ENCODE peak calls at places on chromosomes 5 and 9, in four cellular contexts. One of them, this sample, is unnamed.

GRCh38 chr9:69900406-69900805 is 79.8 kb downstream of the CFAP95 start:
- DNase-seq in K562: no peak
- DNase-seq in HepG2: no peak
- DNase-seq in A549: no peak
- DNase-seq in this sample: no peak

GRCh38 chr5:172173771-172174170 is 14.3 kb downstream of the STK10 start:
- DNase-seq in K562: no peak
- DNase-seq in A549: no peak
- DNase-seq in HepG2: no peak
- DNase-seq in this sample: no peak

GRCh38 chr5:14433202-14433601 is 148.4 kb upstream of the OTULINL start:
- DNase-seq in HepG2: no peak
- DNase-seq in A549: no peak
- DNase-seq in K562: no peak
- DNase-seq in this sample: no peak

GRCh38 chr9:119736478-119737454 is 367.5 kb upstream of the BRINP1 start:
- DNase-seq in A549: no peak
- DNase-seq in HepG2: no peak
- DNase-seq in K562: no peak
- DNase-seq in this sample: no peak

GRCh38 chr5:147925020-147925419 is 18.7 kb upstream of the C5orf46 start:
- DNase-seq in A549: no peak
- DNase-seq in K562: no peak
- DNase-seq in HepG2: no peak
- DNase-seq in this sample: no peak

GRCh38 chr5:143314123-143314522 is 89.4 kb downstream of the NR3C1 start:
- DNase-seq in K562: no peak
- DNase-seq in A549: no peak
- DNase-seq in HepG2: no peak
- DNase-seq in this sample: no peak

GRCh38 chr9:89845862-89846261 is 241.1 kb downstream of the GADD45G start:
- DNase-seq in A549: no peak
- DNase-seq in K562: no peak
- DNase-seq in HepG2: no peak
- DNase-seq in this sample: no peak

GRCh38 chr9:34267660-34268059 is 61.4 kb downstream of the KIF24 start:
- DNase-seq in K562: no peak
- DNase-seq in HepG2: no peak
- DNase-seq in A549: no peak
- DNase-seq in this sample: no peak

GRCh38 chr5:178232124-178232919 is at the start of gene PHYKPL:
- DNase-seq in HepG2: peak; percentile 36
- DNase-seq in A549: peak; percentile 80
- DNase-seq in K562: peak; percentile 77
- DNase-seq in this sample: peak; percentile 70

GRCh38 chr9:82750411-82750918 is 312.5 kb downstream of the RASEF start:
- DNase-seq in HepG2: no peak
- DNase-seq in A549: no peak
- DNase-seq in K562: no peak
- DNase-seq in this sample: no peak

GRCh38 chr5:7866194-7866593 is 2.6 kb downstream of the FASTKD3 start:
- DNase-seq in K562: no peak
- DNase-seq in HepG2: no peak
- DNase-seq in A549: no peak
- DNase-seq in this sample: no peak

GRCh38 chr5:149153751-149154610 is 12.7 kb downstream of the ABLIM3 start:
- DNase-seq in K562: peak; percentile 58
- DNase-seq in HepG2: peak; percentile 50
- DNase-seq in A549: peak; percentile 35
- DNase-seq in this sample: no peak

GRCh38 chr5:178114325-178115135 is 1.2 kb downstream of the N4BP3 start:
- DNase-seq in HepG2: no peak
- DNase-seq in A549: no peak
- DNase-seq in K562: no peak
- DNase-seq in this sample: no peak

GRCh38 chr9:112072721-112073553 is 102.2 kb downstream of the SUSD1 start:
- DNase-seq in A549: peak; percentile 51
- DNase-seq in HepG2: no peak
- DNase-seq in K562: peak; percentile 87
- DNase-seq in this sample: no peak

GRCh38 chr9:111615928-111616327 is 15.2 kb upstream of the DNAJC25 start:
- DNase-seq in A549: no peak
- DNase-seq in HepG2: no peak
- DNase-seq in K562: no peak
- DNase-seq in this sample: no peak

GRCh38 chr5:109945097-109945678 is 255.5 kb downstream of the MAN2A1 start:
- DNase-seq in K562: no peak
- DNase-seq in A549: no peak
- DNase-seq in HepG2: peak; percentile 13
- DNase-seq in this sample: no peak

GRCh38 chr5:3375586-3376311 is 219.9 kb upstream of the IRX1 start:
- DNase-seq in HepG2: no peak
- DNase-seq in K562: no peak
- DNase-seq in A549: no peak
- DNase-seq in this sample: no peak

GRCh38 chr5:12277504-12278192 is 373.4 kb upstream of the CTNND2 start:
- DNase-seq in A549: no peak
- DNase-seq in K562: no peak
- DNase-seq in HepG2: no peak
- DNase-seq in this sample: no peak

GRCh38 chr9:98108540-98109031 is 10.4 kb downstream of the TRIM14 start:
- DNase-seq in K562: no peak
- DNase-seq in A549: no peak
- DNase-seq in HepG2: no peak
- DNase-seq in this sample: no peak

GRCh38 chr5:1010641-1011046 is 2.0 kb downstream of the NKD2 start:
- DNase-seq in HepG2: no peak
- DNase-seq in K562: no peak
- DNase-seq in A549: no peak
- DNase-seq in this sample: peak; percentile 15
- TF ChIP-seq NR3C1 in HepG2: no peak
- TF ChIP-seq NR3C1 in K562: no peak
- TF ChIP-seq NR3C1 in A549: no peak
- TF ChIP-seq NR3C1 in this sample: no peak

GRCh38 chr9:136060671-136061371 is 34.3 kb downstream of the NACC2 start:
- DNase-seq in HepG2: no peak
- DNase-seq in A549: no peak
- DNase-seq in K562: no peak
- DNase-seq in this sample: peak; percentile 4
- TF ChIP-seq MAX in HepG2: no peak
- TF ChIP-seq MAX in A549: no peak
- TF ChIP-seq MAX in K562: no peak
- TF ChIP-seq MAX in this sample: no peak

GRCh38 chr5:168740055-168740820 is 161.1 kb upstream of the PANK3 start:
- DNase-seq in K562: no peak
- DNase-seq in HepG2: no peak
- DNase-seq in A549: no peak
- DNase-seq in this sample: no peak
- TF ChIP-seq NR3C1 in K562: no peak
- TF ChIP-seq NR3C1 in HepG2: no peak
- TF ChIP-seq NR3C1 in A549: no peak
- TF ChIP-seq NR3C1 in this sample: no peak

GRCh38 chr5:90675222-90675621 is 116.6 kb downstream of the ADGRV1 start:
- DNase-seq in HepG2: peak; percentile 66
- DNase-seq in A549: no peak
- DNase-seq in K562: no peak
- DNase-seq in this sample: no peak
- TF ChIP-seq MAX in HepG2: no peak
- TF ChIP-seq MAX in A549: no peak
- TF ChIP-seq MAX in K562: no peak
- TF ChIP-seq MAX in this sample: no peak

DNA sequence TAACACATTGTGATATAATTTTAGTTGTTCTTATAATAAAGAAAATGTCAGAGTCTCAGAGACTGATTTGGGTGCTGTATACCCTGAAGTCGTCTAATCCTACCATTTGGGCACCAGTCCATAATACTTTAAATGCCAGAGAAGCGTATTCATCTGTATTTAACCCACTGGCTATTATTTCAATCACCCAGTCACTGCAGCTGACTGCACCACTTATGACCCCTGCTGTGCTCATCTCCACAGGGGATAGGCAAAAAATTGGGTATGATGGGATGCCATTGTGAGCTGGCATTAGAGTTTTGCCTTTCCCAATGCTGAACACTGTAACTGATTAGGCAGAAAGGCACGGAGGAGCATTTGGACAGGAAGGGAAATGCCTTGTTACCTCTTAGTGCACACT is 599.7 kb downstream of the CAAP1 start:
- DNase-seq in K562: no peak
- DNase-seq in A549: peak; percentile 45
- DNase-seq in HepG2: no peak
- DNase-seq in this sample: no peak
- TF ChIP-seq NR3C1 in K562: no peak
- TF ChIP-seq NR3C1 in A549: no peak
- TF ChIP-seq NR3C1 in HepG2: no peak
- TF ChIP-seq NR3C1 in this sample: no peak

GRCh38 chr5:54024466-54024865 is 285.9 kb downstream of the ARL15 start:
- DNase-seq in HepG2: no peak
- DNase-seq in K562: no peak
- DNase-seq in A549: no peak
- DNase-seq in this sample: no peak

GRCh38 chr5:54018438-54018837 is 291.9 kb downstream of the ARL15 start:
- DNase-seq in K562: no peak
- DNase-seq in A549: no peak
- DNase-seq in HepG2: no peak
- DNase-seq in this sample: peak; percentile 16

GRCh38 chr5:54022156-54022685 is 288.2 kb downstream of the ARL15 start:
- DNase-seq in K562: peak; percentile 14
- DNase-seq in HepG2: no peak
- DNase-seq in A549: no peak
- DNase-seq in this sample: no peak

GRCh38 chr5:54017580-54017979 is 292.8 kb downstream of the ARL15 start:
- DNase-seq in A549: no peak
- DNase-seq in K562: no peak
- DNase-seq in HepG2: no peak
- DNase-seq in this sample: no peak

DNA sequence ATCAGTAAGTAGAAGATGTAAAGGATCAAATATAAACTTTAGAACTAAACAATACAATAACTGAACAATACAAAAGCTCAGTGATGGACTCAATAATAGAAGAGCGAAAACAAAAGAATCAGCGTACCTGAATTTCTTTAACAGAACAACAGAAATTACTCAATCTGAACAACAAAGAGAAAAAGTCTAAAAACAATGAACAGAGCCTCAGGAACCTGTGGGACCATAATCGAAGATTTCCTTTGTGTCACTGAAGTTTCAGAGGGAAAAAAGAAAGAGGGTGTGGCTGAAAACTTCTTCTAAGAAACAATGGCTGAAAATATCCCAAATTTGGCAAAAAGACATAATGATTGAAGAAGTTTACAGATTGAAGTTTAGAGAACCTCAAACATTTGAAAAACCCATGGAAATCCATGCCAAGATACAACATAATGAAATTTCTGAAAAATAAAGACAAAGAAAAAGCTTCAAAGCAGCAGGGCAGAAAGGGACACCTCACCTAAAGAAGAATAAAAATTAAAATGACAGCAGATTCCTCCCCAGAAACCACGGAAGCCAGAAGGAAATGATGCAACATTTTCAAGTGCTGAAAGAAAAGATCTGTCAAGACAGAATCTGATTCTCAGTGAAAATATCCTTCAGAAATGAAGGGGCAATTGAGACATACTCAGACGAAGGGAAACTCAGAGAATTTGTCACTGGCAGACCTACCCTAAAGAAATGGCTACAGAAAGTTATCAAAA is 288.8 kb downstream of the ARL15 start:
- DNase-seq in K562: peak; percentile 26
- DNase-seq in A549: no peak
- DNase-seq in HepG2: no peak
- DNase-seq in this sample: no peak
- TF ChIP-seq MAX in K562: no peak
- TF ChIP-seq MAX in A549: no peak
- TF ChIP-seq MAX in HepG2: no peak
- TF ChIP-seq MAX in this sample: no peak

GRCh38 chr5:67166460-67166871 is 30.1 kb downstream of the CD180 start:
- DNase-seq in HepG2: no peak
- DNase-seq in A549: no peak
- DNase-seq in K562: no peak
- DNase-seq in this sample: no peak
- TF ChIP-seq NR3C1 in HepG2: no peak
- TF ChIP-seq NR3C1 in A549: no peak
- TF ChIP-seq NR3C1 in K562: no peak
- TF ChIP-seq NR3C1 in this sample: peak; percentile 15

GRCh38 chr9:129242191-129242953 is 64.3 kb upstream of the IER5L start:
- DNase-seq in HepG2: no peak
- DNase-seq in K562: no peak
- DNase-seq in A549: no peak
- DNase-seq in this sample: no peak
- TF ChIP-seq MAX in HepG2: no peak
- TF ChIP-seq MAX in K562: no peak
- TF ChIP-seq MAX in A549: no peak
- TF ChIP-seq MAX in this sample: no peak

DNA sequence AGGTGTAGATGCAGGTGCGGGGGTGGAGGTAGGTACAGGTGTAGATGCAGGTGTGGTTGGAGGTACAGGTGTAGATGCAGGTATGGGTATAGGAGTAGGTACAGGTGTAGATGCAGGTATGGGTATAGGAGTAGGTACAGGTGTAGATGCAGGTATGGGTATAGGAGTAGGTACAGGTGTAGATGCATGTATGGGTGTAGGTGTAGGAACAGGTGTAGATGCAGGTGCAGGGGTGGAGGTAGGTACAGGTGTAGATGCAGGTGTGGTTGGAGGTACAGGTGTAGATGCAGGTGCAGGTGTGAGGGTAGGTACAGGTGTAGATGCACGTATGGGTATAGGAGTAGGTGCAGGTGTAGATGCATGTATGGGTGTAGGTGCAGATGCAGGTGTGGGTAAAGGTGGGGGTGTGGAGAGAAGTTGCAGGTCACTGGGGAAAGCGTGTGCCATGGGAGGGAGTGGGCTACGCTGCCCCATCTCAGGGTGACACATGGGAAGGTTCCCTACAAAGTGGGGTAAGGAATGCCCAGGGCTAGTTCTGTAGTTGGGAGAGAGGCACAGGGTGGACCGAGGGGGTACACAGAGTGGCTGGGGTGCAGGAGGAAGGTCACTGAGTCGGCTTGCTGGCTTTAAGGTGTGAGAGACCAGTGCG is 96.4 kb downstream of the PHF2 start:
- DNase-seq in HepG2: no peak
- DNase-seq in A549: no peak
- DNase-seq in K562: no peak
- DNase-seq in this sample: peak; percentile 1
- TF ChIP-seq NR3C1 in HepG2: no peak
- TF ChIP-seq NR3C1 in A549: no peak
- TF ChIP-seq NR3C1 in K562: no peak
- TF ChIP-seq NR3C1 in this sample: no peak

DNA sequence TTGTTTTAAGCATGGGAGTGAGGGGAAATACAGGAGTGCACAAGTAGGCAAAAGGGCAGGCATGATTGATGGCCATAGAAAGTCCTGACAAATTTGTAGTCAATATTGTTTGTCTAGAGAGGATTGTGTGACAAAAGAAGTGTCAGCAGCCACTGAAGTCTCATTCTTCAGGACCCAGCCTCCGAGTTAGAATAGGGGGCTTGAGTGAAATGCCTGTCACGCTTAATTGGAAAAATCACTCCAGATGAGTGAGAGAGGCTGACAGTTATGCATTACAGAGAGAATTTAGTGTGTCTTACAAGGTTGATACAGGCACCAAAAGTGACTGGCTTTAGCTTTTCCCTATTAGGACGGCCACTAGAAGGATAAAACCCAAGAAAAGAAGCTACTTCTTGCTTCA is 81.9 kb upstream of the RPS23 start:
- DNase-seq in A549: no peak
- DNase-seq in K562: no peak
- DNase-seq in HepG2: no peak
- DNase-seq in this sample: no peak
- TF ChIP-seq MAX in A549: no peak
- TF ChIP-seq MAX in K562: no peak
- TF ChIP-seq MAX in HepG2: no peak
- TF ChIP-seq MAX in this sample: no peak

This sample was measured in WTC11.